ENCODE peak calls at places on chromosomes 3 and 15, in seven cellular contexts. G is effector memory CD4-positive, alpha-beta T cell; X is fibroblast of lung; R is caudate nucleus; M is upper lobe of right lung; I is HL-60; Z is CD4-positive, alpha-beta T cell. J is an unnamed sample.

GRCh38 chr3:107325446-107325845 is 51.8 kb upstream of the CCDC54 start:
- DNase-seq in X (no peak), G (no peak), I (no peak), R (no peak), Z (no peak), M (no peak), J (no peak)

GRCh38 chr15:93378547-93378946 is 289.5 kb upstream of the RGMA start:
- DNase-seq in Z (no peak), M (no peak), I (no peak), R (no peak), G (no peak), X (no peak), J (no peak)

GRCh38 chr3:138348107-138348949 is at the start of gene MRAS:
- DNase-seq in I (no peak), G (no peak), X (peak; percentile 83), Z (no peak), M (peak; percentile 92), R (peak; percentile 49), J (peak; percentile 27)

GRCh38 chr3:177777699-177778098 is 580.4 kb upstream of the TBL1XR1 start:
- DNase-seq in R (no peak), Z (no peak), G (no peak), X (peak; percentile 67), I (peak; percentile 71), M (peak; percentile 68), J (no peak)

GRCh38 chr15:48972750-48973503 is 9.2 kb upstream of the SHC4 start:
- DNase-seq in Z (no peak), M (no peak), R (no peak), G (no peak), I (no peak), X (no peak), J (no peak)

GRCh38 chr3:172271386-172271976 is 176.8 kb downstream of the GHSR start:
- DNase-seq in X (no peak), Z (no peak), I (no peak), G (no peak), R (no peak), M (no peak), J (no peak)

GRCh38 chr15:33068007-33068441 is 126.5 kb downstream of the FMN1 start:
- DNase-seq in Z (no peak), I (peak; percentile 40), X (peak; percentile 39), G (no peak), R (no peak), M (peak; percentile 90), J (peak; percentile 45)

GRCh38 chr15:86541540-86541939 is 461.9 kb downstream of the AGBL1 start:
- DNase-seq in Z (no peak), X (no peak), I (no peak), G (no peak), R (no peak), M (no peak), J (no peak)

GRCh38 chr3:190076601-190077444 is 43.9 kb downstream of the P3H2 start:
- DNase-seq in G (no peak), Z (no peak), M (no peak), R (no peak), X (peak; percentile 95), I (no peak), J (no peak)

GRCh38 chr15:26214290-26214689 is 351.2 kb upstream of the ATP10A start:
- DNase-seq in Z (no peak), R (no peak), X (no peak), G (no peak), I (no peak), M (no peak), J (no peak)

GRCh38 chr15:66503780-66504562 is 684 bp downstream of the RPL4 start:
- DNase-seq in Z (no peak), I (no peak), X (no peak), R (no peak), M (no peak), G (no peak), J (no peak)

GRCh38 chr15:37019479-37020433 is 80.6 kb downstream of the MEIS2 start:
- DNase-seq in X (peak; percentile 86), G (no peak), M (no peak), I (no peak), R (no peak), Z (no peak), J (no peak)

GRCh38 chr3:52787672-52788625 is 6.6 kb upstream of the ITIH3 start:
- DNase-seq in X (no peak), R (no peak), G (no peak), Z (no peak), M (no peak), I (no peak), J (no peak)

GRCh38 chr3:149600619-149601018 is 57.2 kb downstream of the WWTR1 start:
- DNase-seq in G (no peak), X (no peak), I (no peak), R (no peak), M (no peak), Z (no peak), J (no peak)

GRCh38 chr15:100759698-100760356 is 119.8 kb upstream of the ALDH1A3 start:
- DNase-seq in R (no peak), G (no peak), M (no peak), Z (no peak), X (peak; percentile 44), I (no peak), J (no peak)

GRCh38 chr3:112437146-112438022 is 61.9 kb downstream of the BTLA start:
- DNase-seq in Z (no peak), X (peak; percentile 57), M (no peak), I (peak; percentile 36), G (no peak), R (no peak), J (no peak)

GRCh38 chr3:23071758-23072157 is 131.4 kb upstream of the UBE2E2 start:
- DNase-seq in G (no peak), Z (no peak), X (no peak), R (no peak), M (no peak), I (peak; percentile 74), J (no peak)

GRCh38 chr3:111858641-111859040 is 424 bp upstream of the PHLDB2 start:
- DNase-seq in X (no peak), G (no peak), R (no peak), Z (no peak), I (no peak), M (no peak), J (no peak)

GRCh38 chr3:179189764-179190163 is 41.6 kb downstream of the PIK3CA start:
- DNase-seq in M (no peak), X (peak; percentile 90), G (no peak), R (no peak), Z (no peak), I (no peak), J (no peak)

GRCh38 chr3:170815340-170815739 is 54.7 kb downstream of the RPL22L1 start:
- DNase-seq in M (no peak), R (no peak), Z (no peak), G (no peak), X (no peak), I (no peak), J (no peak)

GRCh38 chr15:28975766-28976179 is 90.0 kb downstream of the APBA2 start:
- DNase-seq in X (peak; percentile 68), Z (peak; percentile 71), R (no peak), I (peak; percentile 48), M (no peak), G (no peak), J (peak; percentile 20)

DNA sequence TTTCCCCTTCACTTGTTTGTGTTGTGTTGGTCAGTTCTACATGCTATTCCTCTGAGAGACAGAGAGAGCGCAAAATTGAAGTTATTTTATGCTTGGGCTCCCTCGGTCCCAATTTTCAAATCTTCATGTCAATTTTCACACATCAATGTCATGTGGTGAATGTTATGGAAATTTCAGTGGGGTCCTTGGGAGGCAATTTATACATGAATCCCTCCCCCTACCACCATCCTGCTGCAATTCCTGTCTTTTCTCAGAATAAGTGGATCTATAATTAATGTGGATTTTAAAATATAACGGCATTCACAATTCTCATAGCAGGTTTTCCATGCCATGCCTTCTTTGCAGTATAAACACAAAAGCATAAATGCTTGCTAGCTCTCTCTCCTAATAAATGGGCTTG is 499.9 kb downstream of the MCTP2 start:
- DNase-seq in Z (no peak), I (no peak), X (no peak), G (no peak), M (no peak), R (no peak), J (no peak)
- H3K27ac ChIP-seq in Z (no peak overlapping the region), I (no peak overlapping the region), X (no peak overlapping the region), G (no peak overlapping the region), M (no peak overlapping the region), R (no peak overlapping the region), J (no peak overlapping the region)

GRCh38 chr3:124032881-124033359 is 41.0 kb upstream of the ROPN1 start:
- DNase-seq in M (peak; percentile 91), I (peak; percentile 50), G (no peak), X (peak; percentile 75), Z (peak; percentile 63), R (peak; percentile 52), J (peak; percentile 75)

GRCh38 chr3:124034016-124034808 is 42.3 kb upstream of the ROPN1 start:
- DNase-seq in I (no peak), Z (no peak), M (peak; percentile 66), G (no peak), X (no peak), R (no peak), J (peak; percentile 45)

GRCh38 chr3:124034809-124035152 is 42.9 kb upstream of the ROPN1 start:
- DNase-seq in G (no peak), Z (no peak), R (no peak), I (no peak), X (no peak), M (no peak), J (no peak)

GRCh38 chr3:124033360-124034015 is 41.6 kb upstream of the ROPN1 start:
- DNase-seq in R (no peak), G (no peak), X (peak; percentile 5), I (no peak), M (peak; percentile 66), Z (no peak), J (peak; percentile 31)

GRCh38 chr3:124032351-124032880 is 40.5 kb upstream of the ROPN1 start:
- DNase-seq in G (no peak), R (no peak), Z (no peak), M (no peak), I (no peak), X (peak; percentile 39), J (peak; percentile 42)
- H3K27ac ChIP-seq in G (no peak overlapping the region), R (peak overlapping the region; percentile 85), Z (no peak overlapping the region), M (peak overlapping the region; percentile 65), I (no peak overlapping the region), X (no peak overlapping the region), J (peak overlapping the region; percentile 3)

DNA sequence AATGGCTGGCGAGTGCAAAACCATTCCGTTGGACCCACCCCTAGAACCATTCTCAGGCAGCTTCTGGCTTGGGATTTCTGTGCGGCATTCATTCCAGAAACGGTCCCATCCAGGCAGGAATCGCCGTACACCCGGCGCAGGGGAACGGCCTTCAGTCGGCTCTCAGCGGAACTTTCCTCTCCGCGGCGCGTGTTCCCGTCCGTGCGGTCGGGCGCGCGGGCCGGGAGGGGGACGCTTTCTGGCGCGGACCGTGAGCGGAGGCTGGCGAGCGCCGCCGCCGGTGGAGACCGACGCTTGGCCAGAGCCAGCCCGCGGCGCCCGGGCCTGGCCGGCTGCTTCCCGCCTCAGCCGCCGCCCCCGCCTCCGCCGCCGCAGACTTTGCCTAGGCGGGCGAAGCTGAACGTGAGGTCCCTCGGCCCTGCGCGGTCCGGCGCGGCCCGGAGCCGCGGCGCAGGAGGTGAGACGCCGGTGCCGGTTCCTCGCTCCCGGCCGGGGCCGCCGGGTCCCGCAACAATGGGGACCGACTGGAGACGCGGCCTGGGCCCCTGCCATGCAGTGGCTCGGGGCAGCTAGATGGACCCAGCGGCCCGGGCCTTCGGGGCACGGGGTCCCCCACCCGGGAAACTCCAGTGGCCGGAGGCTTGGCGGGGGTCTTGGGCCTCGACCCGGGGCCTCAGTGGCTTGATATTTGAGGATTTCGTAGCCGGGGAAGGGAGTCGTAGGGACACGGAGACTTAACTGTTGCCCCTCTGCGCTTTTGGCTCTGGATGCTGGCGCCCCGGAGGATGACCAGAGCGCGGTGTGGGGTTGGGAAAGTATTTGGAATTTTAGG is at the start of gene RAD54L2:
- DNase-seq in Z (peak; percentile 83), I (peak; percentile 77), R (peak; percentile 59), M (peak; percentile 93), X (peak; percentile 85), G (peak; percentile 49), J (peak; percentile 7)
- H3K27ac ChIP-seq in Z (peak within 1 kb of the TSS; percentile 34), I (peak within 1 kb of the TSS; percentile 66), R (peak within 1 kb of the TSS; percentile 76), M (peak within 1 kb of the TSS; percentile 93), X (peak within 1 kb of the TSS; percentile 44), G (peak within 1 kb of the TSS; percentile 70), J (peak within 1 kb of the TSS; percentile 56)

GRCh38 chr3:76566904-76567303 is 473.0 kb upstream of the ROBO2 start:
- DNase-seq in M (no peak), G (no peak), Z (no peak), X (no peak), R (no peak), I (no peak), J (no peak)
- H3K27ac ChIP-seq in M (no peak overlapping the region), G (no peak overlapping the region), Z (no peak overlapping the region), X (no peak overlapping the region), R (no peak overlapping the region), I (no peak overlapping the region), J (no peak overlapping the region)